ENCODE peak calls at places on chromosomes 11 and 22, in seven cellular contexts. One of them, this sample, is unnamed.

GRCh38 chr11:67268684-67269268 is 2.5 kb downstream of the GRK2 start:
- DNase-seq in AG09309: no peak
- DNase-seq in activated CD4-positive, CD25-positive, alpha-beta regulatory T cell: no peak
- DNase-seq in HT-29: no peak
- DNase-seq in stimulated activated CD4-positive, alpha-beta T cell treated with anti-CD3 and anti-CD28 coated beads, Interleukin-15, amount 100 ng/mL, for 1 hour: no peak
- DNase-seq in GM04503: no peak
- DNase-seq in stomach: no peak
- DNase-seq in this sample: no peak

GRCh38 chr11:102196351-102196750 is 86.1 kb downstream of the YAP1 start:
- DNase-seq in AG09309: no peak
- DNase-seq in activated CD4-positive, CD25-positive, alpha-beta regulatory T cell: no peak
- DNase-seq in HT-29: no peak
- DNase-seq in stimulated activated CD4-positive, alpha-beta T cell treated with anti-CD3 and anti-CD28 coated beads, Interleukin-15, amount 100 ng/mL, for 1 hour: no peak
- DNase-seq in GM04503: no peak
- DNase-seq in stomach: no peak
- DNase-seq in this sample: no peak

GRCh38 chr11:6695377-6695776 is 12.2 kb upstream of the MRPL17 start:
- DNase-seq in AG09309: no peak
- DNase-seq in activated CD4-positive, CD25-positive, alpha-beta regulatory T cell: no peak
- DNase-seq in HT-29: no peak
- DNase-seq in stimulated activated CD4-positive, alpha-beta T cell treated with anti-CD3 and anti-CD28 coated beads, Interleukin-15, amount 100 ng/mL, for 1 hour: no peak
- DNase-seq in GM04503: no peak
- DNase-seq in stomach: no peak
- DNase-seq in this sample: no peak

GRCh38 chr11:10725907-10726253 is 25.2 kb upstream of the CTR9 start:
- DNase-seq in AG09309: no peak
- DNase-seq in activated CD4-positive, CD25-positive, alpha-beta regulatory T cell: no peak
- DNase-seq in HT-29: no peak
- DNase-seq in stimulated activated CD4-positive, alpha-beta T cell treated with anti-CD3 and anti-CD28 coated beads, Interleukin-15, amount 100 ng/mL, for 1 hour: no peak
- DNase-seq in GM04503: no peak
- DNase-seq in stomach: no peak
- DNase-seq in this sample: no peak

GRCh38 chr11:71078482-71078881 is 173.9 kb downstream of the SHANK2 start:
- DNase-seq in AG09309: no peak
- DNase-seq in activated CD4-positive, CD25-positive, alpha-beta regulatory T cell: no peak
- DNase-seq in HT-29: peak; percentile 48
- DNase-seq in stimulated activated CD4-positive, alpha-beta T cell treated with anti-CD3 and anti-CD28 coated beads, Interleukin-15, amount 100 ng/mL, for 1 hour: no peak
- DNase-seq in GM04503: no peak
- DNase-seq in stomach: no peak
- DNase-seq in this sample: no peak

GRCh38 chr11:64872790-64873488 is 5.5 kb downstream of the EHD1 start:
- DNase-seq in AG09309: no peak
- DNase-seq in activated CD4-positive, CD25-positive, alpha-beta regulatory T cell: no peak
- DNase-seq in HT-29: no peak
- DNase-seq in stimulated activated CD4-positive, alpha-beta T cell treated with anti-CD3 and anti-CD28 coated beads, Interleukin-15, amount 100 ng/mL, for 1 hour: no peak
- DNase-seq in GM04503: no peak
- DNase-seq in stomach: no peak
- DNase-seq in this sample: no peak

GRCh38 chr11:64040684-64041267 is 5.0 kb downstream of the FLRT1 start:
- DNase-seq in AG09309: no peak
- DNase-seq in activated CD4-positive, CD25-positive, alpha-beta regulatory T cell: no peak
- DNase-seq in HT-29: peak; percentile 44
- DNase-seq in stimulated activated CD4-positive, alpha-beta T cell treated with anti-CD3 and anti-CD28 coated beads, Interleukin-15, amount 100 ng/mL, for 1 hour: no peak
- DNase-seq in GM04503: no peak
- DNase-seq in stomach: no peak
- DNase-seq in this sample: peak; percentile 52

GRCh38 chr11:128553662-128554392 is 33.5 kb downstream of the ETS1 start:
- DNase-seq in AG09309: no peak
- DNase-seq in activated CD4-positive, CD25-positive, alpha-beta regulatory T cell: no peak
- DNase-seq in HT-29: no peak
- DNase-seq in stimulated activated CD4-positive, alpha-beta T cell treated with anti-CD3 and anti-CD28 coated beads, Interleukin-15, amount 100 ng/mL, for 1 hour: no peak
- DNase-seq in GM04503: no peak
- DNase-seq in stomach: no peak
- DNase-seq in this sample: no peak

GRCh38 chr11:66220566-66220935 is 47.9 kb upstream of the RAB1B start:
- DNase-seq in AG09309: no peak
- DNase-seq in activated CD4-positive, CD25-positive, alpha-beta regulatory T cell: no peak
- DNase-seq in HT-29: no peak
- DNase-seq in stimulated activated CD4-positive, alpha-beta T cell treated with anti-CD3 and anti-CD28 coated beads, Interleukin-15, amount 100 ng/mL, for 1 hour: no peak
- DNase-seq in GM04503: no peak
- DNase-seq in stomach: no peak
- DNase-seq in this sample: no peak

GRCh38 chr22:22342697-22343602 is 98.4 kb downstream of the VPREB1 start:
- DNase-seq in AG09309: no peak
- DNase-seq in activated CD4-positive, CD25-positive, alpha-beta regulatory T cell: peak; percentile 69
- DNase-seq in HT-29: peak; percentile 88
- DNase-seq in stimulated activated CD4-positive, alpha-beta T cell treated with anti-CD3 and anti-CD28 coated beads, Interleukin-15, amount 100 ng/mL, for 1 hour: peak; percentile 60
- DNase-seq in GM04503: no peak
- DNase-seq in stomach: peak; percentile 81
- DNase-seq in this sample: no peak

GRCh38 chr11:64722141-64723050 is 601 bp downstream of the NRXN2 start:
- DNase-seq in AG09309: no peak
- DNase-seq in activated CD4-positive, CD25-positive, alpha-beta regulatory T cell: no peak
- DNase-seq in HT-29: no peak
- DNase-seq in stimulated activated CD4-positive, alpha-beta T cell treated with anti-CD3 and anti-CD28 coated beads, Interleukin-15, amount 100 ng/mL, for 1 hour: no peak
- DNase-seq in GM04503: no peak
- DNase-seq in stomach: no peak
- DNase-seq in this sample: no peak

GRCh38 chr11:64382586-64382985 is 23.6 kb downstream of the RPS6KA4 start:
- DNase-seq in AG09309: no peak
- DNase-seq in activated CD4-positive, CD25-positive, alpha-beta regulatory T cell: no peak
- DNase-seq in HT-29: no peak
- DNase-seq in stimulated activated CD4-positive, alpha-beta T cell treated with anti-CD3 and anti-CD28 coated beads, Interleukin-15, amount 100 ng/mL, for 1 hour: no peak
- DNase-seq in GM04503: no peak
- DNase-seq in stomach: no peak
- DNase-seq in this sample: no peak

GRCh38 chr11:94849836-94850235 is 81.7 kb downstream of the AMOTL1 start:
- DNase-seq in AG09309: no peak
- DNase-seq in activated CD4-positive, CD25-positive, alpha-beta regulatory T cell: no peak
- DNase-seq in HT-29: no peak
- DNase-seq in stimulated activated CD4-positive, alpha-beta T cell treated with anti-CD3 and anti-CD28 coated beads, Interleukin-15, amount 100 ng/mL, for 1 hour: no peak
- DNase-seq in GM04503: peak; percentile 9
- DNase-seq in stomach: no peak
- DNase-seq in this sample: no peak

GRCh38 chr11:47656284-47656915 is 14.0 kb upstream of the MTCH2 start:
- DNase-seq in AG09309: no peak
- DNase-seq in activated CD4-positive, CD25-positive, alpha-beta regulatory T cell: no peak
- DNase-seq in HT-29: no peak
- DNase-seq in stimulated activated CD4-positive, alpha-beta T cell treated with anti-CD3 and anti-CD28 coated beads, Interleukin-15, amount 100 ng/mL, for 1 hour: no peak
- DNase-seq in GM04503: no peak
- DNase-seq in stomach: no peak
- DNase-seq in this sample: no peak

GRCh38 chr11:76664578-76665061 is 5.9 kb downstream of the LRRC32 start:
- DNase-seq in AG09309: no peak
- DNase-seq in activated CD4-positive, CD25-positive, alpha-beta regulatory T cell: no peak
- DNase-seq in HT-29: no peak
- DNase-seq in stimulated activated CD4-positive, alpha-beta T cell treated with anti-CD3 and anti-CD28 coated beads, Interleukin-15, amount 100 ng/mL, for 1 hour: no peak
- DNase-seq in GM04503: no peak
- DNase-seq in stomach: no peak
- DNase-seq in this sample: no peak